ENCODE peak calls at places on chromosome 4, in ten cellular contexts. Z is heart left ventricle, N is fibroblast of mammary gland, R is dermis microvascular lymphatic vessel endothelial cell, C is transverse colon, Y is NAMALWA, S is right lobe of liver, H is AML-193, E is kidney, D is Right ventricle myocardium superior. U is an unnamed sample.
A peak's percentile ranks its signal among the peaks of the same experiment; 100 is the strongest.

GRCh38 chr4:107736924-107737448 is 17.0 kb upstream of the PAPSS1 start:
- DNase-seq in Z (no peak), N (peak; percentile 68), R (peak; percentile 74), C (peak; percentile 19), Y (peak; percentile 68), S (no peak), H (peak; percentile 47), E (no peak), D (no peak), U (peak; percentile 85)

GRCh38 chr4:2793920-2794706 is 1.2 kb downstream of the SH3BP2 start:
- DNase-seq in Z (peak; percentile 81), N (no peak), R (peak; percentile 25), C (peak; percentile 58), Y (no peak), S (peak; percentile 81), H (peak; percentile 38), E (peak; percentile 79), D (peak; percentile 76), U (no peak)

GRCh38 chr4:173575482-173576152 is 45.6 kb upstream of the HAND2 start:
- DNase-seq in Z (no peak), N (no peak), R (no peak), C (no peak), Y (no peak), S (no peak), H (no peak), E (no peak), D (no peak), U (no peak)

GRCh38 chr4:26223160-26223559 is 97.7 kb upstream of the RBPJ start:
- DNase-seq in Z (no peak), N (peak; percentile 39), R (no peak), C (no peak), Y (no peak), S (no peak), H (no peak), E (no peak), D (no peak), U (no peak)

GRCh38 chr4:6471303-6472007 is 959 bp downstream of the PPP2R2C start:
- DNase-seq in Z (no peak), N (no peak), R (no peak), C (no peak), Y (no peak), S (no peak), H (no peak), E (no peak), D (no peak), U (peak; percentile 26)

GRCh38 chr4:2413821-2414610 is 4.4 kb downstream of the ZFYVE28 start:
- DNase-seq in Z (no peak), N (no peak), R (peak; percentile 47), C (peak; percentile 87), Y (no peak), S (no peak), H (no peak), E (peak; percentile 78), D (no peak), U (peak; percentile 63)

GRCh38 chr4:33316578-33316977 is 2596.4 kb downstream of the PCDH7 start:
- DNase-seq in Z (no peak), N (no peak), R (no peak), C (no peak), Y (no peak), S (no peak), H (no peak), E (peak; percentile 43), D (no peak), U (no peak)

GRCh38 chr4:32135642-32136041 is 1415.5 kb downstream of the PCDH7 start:
- DNase-seq in Z (no peak), N (peak; percentile 30), R (no peak), C (no peak), Y (no peak), S (no peak), H (no peak), E (no peak), D (no peak), U (no peak)

GRCh38 chr4:183200453-183200852 is 101.4 kb downstream of the WWC2 start:
- DNase-seq in Z (peak; percentile 67), N (peak; percentile 96), R (peak; percentile 89), C (peak; percentile 14), Y (no peak), S (peak; percentile 40), H (no peak), E (peak; percentile 83), D (peak; percentile 76), U (no peak)

GRCh38 chr4:170281027-170281426 is 191.3 kb upstream of the AADAT start:
- DNase-seq in Z (no peak), N (no peak), R (no peak), C (no peak), Y (no peak), S (no peak), H (no peak), E (no peak), D (no peak), U (no peak)

GRCh38 chr4:70788733-70789132 is 51.0 kb downstream of the GRSF1 start:
- DNase-seq in Z (no peak), N (no peak), R (no peak), C (no peak), Y (no peak), S (no peak), H (no peak), E (no peak), D (no peak), U (no peak)

GRCh38 chr4:105624530-105624929 is 72.1 kb downstream of the ARHGEF38 start:
- DNase-seq in Z (no peak), N (peak; percentile 30), R (no peak), C (no peak), Y (no peak), S (peak; percentile 77), H (no peak), E (peak; percentile 43), D (peak; percentile 48), U (no peak)

GRCh38 chr4:25859429-25860148 is 3.2 kb downstream of the SEL1L3 start:
- DNase-seq in Z (no peak), N (no peak), R (peak; percentile 36), C (no peak), Y (peak; percentile 76), S (no peak), H (no peak), E (no peak), D (no peak), U (no peak)

GRCh38 chr4:171169396-171169795 is 643.8 kb upstream of the GALNTL6 start:
- DNase-seq in Z (no peak), N (no peak), R (no peak), C (no peak), Y (no peak), S (no peak), H (no peak), E (no peak), D (no peak), U (no peak)

GRCh38 chr4:112807999-112808398 is 171.1 kb downstream of the LARP7 start:
- DNase-seq in Z (no peak), N (peak; percentile 8), R (no peak), C (no peak), Y (no peak), S (no peak), H (peak; percentile 11), E (no peak), D (no peak), U (no peak)

GRCh38 chr4:100875296-100876040 is 357.6 kb upstream of the EMCN start:
- DNase-seq in Z (no peak), N (no peak), R (no peak), C (no peak), Y (no peak), S (no peak), H (no peak), E (no peak), D (no peak), U (no peak)